ENCODE peak calls at places on chromosomes 13 and 19, in four cellular contexts. One of them, this sample, is unnamed.

GRCh38 chr13:31851201-31851600 is 111.9 kb downstream of the RXFP2 start:
- DNase-seq in H1: no peak
- DNase-seq in HepG2: no peak
- DNase-seq in stomach: no peak
- DNase-seq in this sample: no peak

GRCh38 chr13:97328222-97328790 is 105.7 kb upstream of the RAP2A start:
- DNase-seq in stomach: no peak
- DNase-seq in H1: no peak
- DNase-seq in HepG2: no peak
- DNase-seq in this sample: no peak

GRCh38 chr13:102680842-102681725 is 13.8 kb downstream of the METTL21C start:
- DNase-seq in HepG2: no peak
- DNase-seq in stomach: no peak
- DNase-seq in H1: no peak
- DNase-seq in this sample: no peak

GRCh38 chr13:82867284-82867683 is 1015.0 kb downstream of the SLITRK1 start:
- DNase-seq in HepG2: no peak
- DNase-seq in stomach: no peak
- DNase-seq in H1: no peak
- DNase-seq in this sample: no peak

GRCh38 chr13:113838711-113839201 is 25.1 kb downstream of the GAS6 start:
- DNase-seq in stomach: no peak
- DNase-seq in HepG2: no peak
- DNase-seq in H1: no peak
- DNase-seq in this sample: no peak

GRCh38 chr19:57830071-57830602 is at the start of gene ZNF587B:
- DNase-seq in HepG2: peak
- DNase-seq in H1: peak
- DNase-seq in stomach: peak
- DNase-seq in this sample: peak

GRCh38 chr13:23551213-23552008 is 18.8 kb upstream of the TNFRSF19 start:
- DNase-seq in HepG2: no peak
- DNase-seq in H1: no peak
- DNase-seq in stomach: no peak
- DNase-seq in this sample: no peak

GRCh38 chr13:44692173-44692713 is 116.1 kb upstream of the TSC22D1 start:
- DNase-seq in HepG2: no peak
- DNase-seq in H1: no peak
- DNase-seq in stomach: no peak
- DNase-seq in this sample: no peak

GRCh38 chr19:57789288-57789687 is 19.8 kb downstream of the ZNF586 start:
- DNase-seq in H1: no peak
- DNase-seq in stomach: no peak
- DNase-seq in HepG2: no peak
- DNase-seq in this sample: no peak

GRCh38 chr19:40682431-40682964 is 8.0 kb downstream of the NUMBL start:
- DNase-seq in HepG2: no peak
- DNase-seq in H1: no peak
- DNase-seq in stomach: no peak
- DNase-seq in this sample: no peak

GRCh38 chr19:16371540-16371986 is 46.9 kb downstream of the KLF2 start:
- DNase-seq in H1: no peak
- DNase-seq in HepG2: no peak
- DNase-seq in stomach: peak
- DNase-seq in this sample: peak

GRCh38 chr19:17441241-17442135 is 7.0 kb downstream of the TMEM221 start:
- DNase-seq in HepG2: peak
- DNase-seq in H1: peak
- DNase-seq in stomach: no peak
- DNase-seq in this sample: no peak

GRCh38 chr13:43783820-43784219 is 3.0 kb downstream of the ENOX1 start:
- DNase-seq in HepG2: no peak
- DNase-seq in stomach: no peak
- DNase-seq in H1: no peak
- DNase-seq in this sample: no peak

GRCh38 chr19:13574933-13575332 is 68.7 kb upstream of the CACNA1A start:
- DNase-seq in HepG2: peak
- DNase-seq in stomach: no peak
- DNase-seq in H1: peak
- DNase-seq in this sample: no peak

GRCh38 chr13:39364797-39365468 is 238.1 kb downstream of the LHFPL6 start:
- DNase-seq in H1: no peak
- DNase-seq in stomach: no peak
- DNase-seq in HepG2: peak
- DNase-seq in this sample: no peak

GRCh38 chr19:35776102-35776788 is 881 bp downstream of the ARHGAP33 start:
- DNase-seq in stomach: no peak
- DNase-seq in H1: no peak
- DNase-seq in HepG2: no peak
- DNase-seq in this sample: no peak

GRCh38 chr13:24270639-24271131 is 38.7 kb upstream of the C1QTNF9 start:
- DNase-seq in HepG2: peak
- DNase-seq in H1: no peak
- DNase-seq in stomach: peak
- DNase-seq in this sample: peak

GRCh38 chr13:110830800-110831371 is 84.0 kb downstream of the ANKRD10 start:
- DNase-seq in stomach: no peak
- DNase-seq in H1: no peak
- DNase-seq in HepG2: no peak
- DNase-seq in this sample: no peak

GRCh38 chr13:76148926-76149325 is 512.8 kb downstream of the LMO7 start:
- DNase-seq in H1: no peak
- DNase-seq in stomach: no peak
- DNase-seq in HepG2: no peak
- DNase-seq in this sample: no peak

GRCh38 chr19:51571599-51571998 is 516 bp downstream of the ZNF175 start:
- DNase-seq in stomach: no peak
- DNase-seq in HepG2: no peak
- DNase-seq in H1: no peak
- DNase-seq in this sample: no peak

GRCh38 chr13:73001971-73002370 is 56.8 kb upstream of the KLF5 start:
- DNase-seq in HepG2: no peak
- DNase-seq in stomach: no peak
- DNase-seq in H1: no peak
- DNase-seq in this sample: no peak

GRCh38 chr19:38265213-38265861 is 964 bp downstream of the SPINT2 start:
- DNase-seq in stomach: peak
- DNase-seq in H1: no peak
- DNase-seq in HepG2: no peak
- DNase-seq in this sample: peak

GRCh38 chr19:51440846-51441409 is 17.3 kb downstream of the SIGLEC8 start:
- DNase-seq in stomach: no peak
- DNase-seq in H1: no peak
- DNase-seq in HepG2: no peak
- DNase-seq in this sample: no peak

GRCh38 chr19:53980553-53981407 is 10.7 kb upstream of the CACNG6 start:
- DNase-seq in H1: peak
- DNase-seq in stomach: no peak
- DNase-seq in HepG2: peak
- DNase-seq in this sample: no peak
- H3K4me3 ChIP-seq in H1: peak
- H3K4me3 ChIP-seq in stomach: peak
- H3K4me3 ChIP-seq in HepG2: no peak
- H3K4me3 ChIP-seq in this sample: no peak

DNA sequence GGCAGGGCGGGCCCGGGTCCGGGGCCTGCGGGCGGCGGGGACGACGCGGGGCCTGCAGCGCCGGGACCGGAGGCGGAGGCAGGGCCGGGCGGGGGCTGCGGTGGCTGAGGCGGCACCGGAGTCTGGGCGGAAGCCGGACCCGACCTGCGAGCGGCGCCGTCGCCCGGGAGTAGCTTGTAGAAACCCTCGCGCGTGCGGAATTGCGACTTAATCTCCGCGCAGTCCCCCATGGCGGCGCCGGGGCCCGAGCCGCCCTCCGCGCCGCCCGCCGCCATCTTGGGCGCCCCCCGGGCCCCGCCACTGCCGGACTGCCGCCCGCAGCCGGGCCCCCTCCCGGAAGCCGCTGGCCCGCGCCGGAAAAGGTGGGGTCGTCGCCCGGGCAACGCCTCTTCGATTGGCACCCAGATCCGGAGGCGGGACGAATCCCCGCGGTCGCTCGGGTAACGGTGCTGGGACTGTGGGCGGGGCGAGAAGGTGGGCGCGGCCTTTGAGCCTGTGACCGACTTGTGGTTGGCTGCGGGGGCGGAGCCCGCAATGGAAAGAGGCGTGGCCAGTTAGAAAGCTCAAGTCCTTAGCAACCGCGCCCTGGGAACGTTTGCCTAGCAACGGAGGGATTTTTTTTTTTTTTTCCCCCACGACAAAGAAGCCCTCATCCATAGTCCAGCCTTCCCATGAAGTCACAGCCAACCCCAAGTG is at the start of gene DMWD:
- DNase-seq in stomach: peak
- DNase-seq in H1: peak
- DNase-seq in HepG2: peak
- DNase-seq in this sample: peak
- TF ChIP-seq POLR2A in stomach: no peak
- TF ChIP-seq POLR2A in H1: no peak
- TF ChIP-seq POLR2A in HepG2: peak
- TF ChIP-seq POLR2A in this sample: no peak

GRCh38 chr13:52975969-52976368 is 52.6 kb upstream of the OLFM4 start:
- DNase-seq in HepG2: no peak
- DNase-seq in H1: no peak
- DNase-seq in stomach: no peak
- DNase-seq in this sample: no peak

GRCh38 chr13:52983836-52984235 is 44.8 kb upstream of the OLFM4 start:
- DNase-seq in H1: no peak
- DNase-seq in HepG2: no peak
- DNase-seq in stomach: no peak
- DNase-seq in this sample: no peak

GRCh38 chr13:52974711-52975110 is 53.9 kb upstream of the OLFM4 start:
- DNase-seq in H1: no peak
- DNase-seq in stomach: no peak
- DNase-seq in HepG2: no peak
- DNase-seq in this sample: no peak

GRCh38 chr13:52980695-52981094 is 47.9 kb upstream of the OLFM4 start:
- DNase-seq in stomach: no peak
- DNase-seq in HepG2: no peak
- DNase-seq in H1: no peak
- DNase-seq in this sample: no peak

DNA sequence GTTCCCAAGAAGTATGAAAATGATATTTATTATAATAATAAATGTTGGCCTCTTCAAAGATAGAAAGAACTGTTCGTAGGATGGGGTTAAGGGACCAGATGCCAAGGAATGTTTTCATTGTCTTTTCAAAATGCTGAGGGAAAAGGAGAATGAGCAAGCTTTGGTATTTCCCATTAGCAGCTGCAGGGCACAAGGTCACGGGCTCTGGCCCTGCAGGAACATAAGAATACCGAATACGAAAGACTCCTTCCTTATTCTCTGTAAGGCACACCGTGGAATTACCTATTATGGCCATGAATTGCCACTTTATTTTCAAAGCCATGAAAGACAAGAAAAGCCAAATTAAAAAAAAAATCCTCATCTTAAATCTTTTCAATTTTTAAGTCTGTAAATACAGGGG is 49.6 kb upstream of the OLFM4 start:
- DNase-seq in HepG2: no peak
- DNase-seq in stomach: no peak
- DNase-seq in H1: no peak
- DNase-seq in this sample: no peak
- TF ChIP-seq EP300 in HepG2: no peak
- TF ChIP-seq EP300 in stomach: no peak
- TF ChIP-seq EP300 in H1: no peak
- TF ChIP-seq EP300 in this sample: no peak

GRCh38 chr13:20241593-20241992 is 9.5 kb upstream of the GJB6 start:
- DNase-seq in stomach: no peak
- DNase-seq in H1: no peak
- DNase-seq in HepG2: no peak
- DNase-seq in this sample: no peak

GRCh38 chr13:20249913-20250312 is 17.8 kb upstream of the GJB6 start:
- DNase-seq in H1: no peak
- DNase-seq in stomach: no peak
- DNase-seq in HepG2: no peak
- DNase-seq in this sample: no peak

GRCh38 chr13:20247963-20248362 is 15.8 kb upstream of the GJB6 start:
- DNase-seq in H1: no peak
- DNase-seq in stomach: no peak
- DNase-seq in HepG2: no peak
- DNase-seq in this sample: no peak

GRCh38 chr13:20247403-20247802 is 15.3 kb upstream of the GJB6 start:
- DNase-seq in H1: no peak
- DNase-seq in HepG2: no peak
- DNase-seq in stomach: no peak
- DNase-seq in this sample: peak
- H3K4me3 ChIP-seq in H1: no peak
- H3K4me3 ChIP-seq in HepG2: no peak
- H3K4me3 ChIP-seq in stomach: no peak
- H3K4me3 ChIP-seq in this sample: no peak

GRCh38 chr19:6721113-6721474 is 644 bp upstream of the C3 start:
- DNase-seq in H1: no peak
- DNase-seq in HepG2: no peak
- DNase-seq in stomach: no peak
- DNase-seq in this sample: no peak

GRCh38 chr19:6719540-6719861 is 949 bp downstream of the C3 start:
- DNase-seq in HepG2: no peak
- DNase-seq in stomach: no peak
- DNase-seq in H1: no peak
- DNase-seq in this sample: no peak

GRCh38 chr19:6719992-6720368 is 470 bp downstream of the C3 start:
- DNase-seq in stomach: no peak
- DNase-seq in H1: no peak
- DNase-seq in HepG2: no peak
- DNase-seq in this sample: no peak

GRCh38 chr19:6721773-6722172 is 1.3 kb upstream of the C3 start:
- DNase-seq in HepG2: no peak
- DNase-seq in stomach: no peak
- DNase-seq in H1: no peak
- DNase-seq in this sample: no peak

GRCh38 chr19:6720369-6721112 is at the start of gene C3:
- DNase-seq in H1: no peak
- DNase-seq in HepG2: peak
- DNase-seq in stomach: peak
- DNase-seq in this sample: no peak
- TF ChIP-seq POLR2A in H1: no peak
- TF ChIP-seq POLR2A in HepG2: peak
- TF ChIP-seq POLR2A in stomach: no peak
- TF ChIP-seq POLR2A in this sample: peak